ENCODE peak calls at places on chromosomes 11 and 22, in seven cellular contexts. C, S, D, N, R, U and M are unnamed samples.

GRCh38 chr11:99683933-99684332 is 663.2 kb downstream of the CNTN5 start:
- DNase-seq in C (no peak), S (no peak), D (no peak), N (no peak), R (no peak), U (no peak), M (no peak)

GRCh38 chr11:75654314-75654713 is 14.5 kb downstream of the MAP6 start:
- DNase-seq in C (no peak), S (no peak), D (no peak), N (peak), R (no peak), U (no peak), M (no peak)

GRCh38 chr11:107271425-107271824 is 186.2 kb downstream of the CWF19L2 start:
- DNase-seq in C (no peak), S (no peak), D (no peak), N (no peak), R (no peak), U (no peak), M (no peak)

GRCh38 chr22:32623943-32624342 is 149.3 kb downstream of the FBXO7 start:
- DNase-seq in C (no peak), S (no peak), D (peak), N (no peak), R (peak), U (no peak), M (no peak)

GRCh38 chr22:37483594-37484114 is 2.5 kb downstream of the MFNG start:
- DNase-seq in C (no peak), S (no peak), D (no peak), N (no peak), R (peak), U (no peak), M (no peak)

GRCh38 chr11:100823360-100823759 is 136.3 kb downstream of the ARHGAP42 start:
- DNase-seq in C (no peak), S (no peak), D (no peak), N (no peak), R (no peak), U (no peak), M (no peak)

GRCh38 chr11:61297341-61297740 is 2.2 kb upstream of the VWCE start:
- DNase-seq in C (no peak), S (no peak), D (no peak), N (no peak), R (no peak), U (no peak), M (no peak)

GRCh38 chr11:44243086-44243485 is 66.9 kb downstream of the ALX4 start:
- DNase-seq in C (no peak), S (no peak), D (no peak), N (no peak), R (no peak), U (no peak), M (no peak)

GRCh38 chr11:19368726-19369364 is 128.1 kb upstream of the E2F8 start:
- DNase-seq in C (no peak), S (no peak), D (no peak), N (no peak), R (no peak), U (no peak), M (no peak)

GRCh38 chr11:61690706-61691377 is 10.7 kb downstream of the DAGLA start:
- DNase-seq in C (no peak), S (no peak), D (no peak), N (no peak), R (no peak), U (no peak), M (no peak)

GRCh38 chr22:23859201-23859600 is 1.5 kb downstream of the SLC2A11 start:
- DNase-seq in C (no peak), S (no peak), D (no peak), N (no peak), R (no peak), U (no peak), M (no peak)

GRCh38 chr11:62996271-62996670 is 11.5 kb upstream of the SLC22A6 start:
- DNase-seq in C (no peak), S (no peak), D (no peak), N (no peak), R (no peak), U (no peak), M (no peak)

GRCh38 chr11:129222158-129222557 is 30.0 kb upstream of the ARHGAP32 start:
- DNase-seq in C (no peak), S (no peak), D (no peak), N (no peak), R (no peak), U (no peak), M (no peak)

GRCh38 chr22:49929553-49929979 is 11.1 kb downstream of the CRELD2 start:
- DNase-seq in C (peak), S (no peak), D (no peak), N (peak), R (peak), U (peak), M (peak)

GRCh38 chr11:85947431-85948272 is 92.5 kb downstream of the CCDC83 start:
- DNase-seq in C (no peak), S (peak), D (peak), N (no peak), R (no peak), U (no peak), M (no peak)

GRCh38 chr11:115087791-115088190 is 409.5 kb downstream of the NXPE2 start:
- DNase-seq in C (no peak), S (no peak), D (no peak), N (no peak), R (no peak), U (no peak), M (no peak)

GRCh38 chr22:27474112-27474571 is 327.4 kb downstream of the MN1 start:
- DNase-seq in C (no peak), S (no peak), D (no peak), N (no peak), R (no peak), U (no peak), M (no peak)

GRCh38 chr22:37229012-37229804 is 14.9 kb downstream of the RAC2 start:
- DNase-seq in C (no peak), S (peak), D (no peak), N (no peak), R (peak), U (no peak), M (no peak)

GRCh38 chr22:48722661-48723060 is 1105.0 kb downstream of the BRD1 start:
- DNase-seq in C (no peak), S (no peak), D (no peak), N (no peak), R (no peak), U (no peak), M (no peak)

GRCh38 chr22:43570531-43571144 is 158.8 kb downstream of the MPPED1 start:
- DNase-seq in C (no peak), S (no peak), D (no peak), N (no peak), R (no peak), U (no peak), M (no peak)